ENCODE peak calls at places on chromosomes 12 and 14, in ten cellular contexts. L is type B pancreatic cell; N is LoVo; S is body of pancreas; B is NCI-H1092 treated with DMSO at 0.1 percent for 48 hours; K is NCI-H524; H is GM19239; Z is epithelial cell of esophagus; X is CD8-positive, alpha-beta T cell; P is SK-MEL-5. G is an unnamed sample.

GRCh38 chr14:22333408-22334274 is 255.4 kb downstream of the DAD1 start:
- DNase-seq in L (no peak), N (peak; percentile 87), S (peak; percentile 65), B (no peak), K (no peak), H (no peak), Z (peak; percentile 89), X (no peak), P (peak; percentile 87), G (no peak)

GRCh38 chr14:102020058-102020971 is 55.9 kb downstream of the DYNC1H1 start:
- DNase-seq in L (no peak), N (no peak), S (no peak), B (no peak), K (peak; percentile 97), H (no peak), Z (no peak), X (peak; percentile 35), P (no peak), G (no peak)

GRCh38 chr14:49977126-49977841 is 84.4 kb downstream of the ARF6 start:
- DNase-seq in L (no peak), N (no peak), S (no peak), B (no peak), K (no peak), H (no peak), Z (no peak), X (peak; percentile 39), P (no peak), G (no peak)

GRCh38 chr12:9635014-9635413 is 27.3 kb upstream of the KLRB1 start:
- DNase-seq in L (no peak), N (no peak), S (no peak), B (no peak), K (no peak), H (no peak), Z (no peak), X (no peak), P (no peak), G (no peak)

GRCh38 chr12:95102916-95103671 is 29.7 kb upstream of the NR2C1 start:
- DNase-seq in L (no peak), N (peak; percentile 96), S (no peak), B (peak; percentile 78), K (peak; percentile 52), H (peak; percentile 42), Z (peak; percentile 98), X (no peak), P (peak; percentile 56), G (no peak)

GRCh38 chr12:94560416-94561221 is 89.7 kb downstream of the TMCC3 start:
- DNase-seq in L (no peak), N (peak; percentile 94), S (no peak), B (no peak), K (no peak), H (peak; percentile 40), Z (peak; percentile 98), X (no peak), P (no peak), G (no peak)

GRCh38 chr12:52414936-52415335 is 8.8 kb upstream of the KRT82 start:
- DNase-seq in L (no peak), N (no peak), S (no peak), B (no peak), K (no peak), H (no peak), Z (no peak), X (no peak), P (no peak), G (no peak)

GRCh38 chr14:20609215-20610001 is 18.2 kb upstream of the RNASE12 start:
- DNase-seq in L (no peak), N (peak; percentile 94), S (peak; percentile 78), B (peak; percentile 91), K (peak; percentile 97), H (peak; percentile 45), Z (peak; percentile 91), X (peak; percentile 52), P (peak; percentile 93), G (peak; percentile 90)

GRCh38 chr12:87518508-87518907 is 510.7 kb downstream of the C12orf50 start:
- DNase-seq in L (no peak), N (no peak), S (no peak), B (no peak), K (no peak), H (no peak), Z (peak; percentile 67), X (no peak), P (no peak), G (no peak)

GRCh38 chr14:68160779-68161546 is 341.4 kb downstream of the RAD51B start:
- DNase-seq in L (no peak), N (no peak), S (no peak), B (no peak), K (no peak), H (no peak), Z (no peak), X (no peak), P (no peak), G (no peak)

GRCh38 chr12:105399428-105400081 is 69.1 kb downstream of the C12orf75 start:
- DNase-seq in L (no peak), N (no peak), S (no peak), B (no peak), K (no peak), H (no peak), Z (no peak), X (no peak), P (no peak), G (no peak)

GRCh38 chr14:104440297-104440956 is 139.1 kb upstream of the C14orf180 start:
- DNase-seq in L (peak; percentile 59), N (no peak), S (no peak), B (no peak), K (no peak), H (no peak), Z (no peak), X (peak; percentile 4), P (no peak), G (no peak)

GRCh38 chr14:36955376-36955775 is 217.0 kb downstream of the SLC25A21 start:
- DNase-seq in L (no peak), N (no peak), S (no peak), B (no peak), K (no peak), H (no peak), Z (no peak), X (no peak), P (no peak), G (no peak)

GRCh38 chr14:100529561-100530031 is 57.6 kb downstream of the BEGAIN start:
- DNase-seq in L (peak; percentile 67), N (no peak), S (no peak), B (no peak), K (no peak), H (no peak), Z (no peak), X (peak; percentile 9), P (no peak), G (peak; percentile 11)

GRCh38 chr12:115109863-115110262 is 425.9 kb upstream of the TBX3 start:
- DNase-seq in L (no peak), N (no peak), S (no peak), B (no peak), K (no peak), H (no peak), Z (no peak), X (no peak), P (no peak), G (no peak)

GRCh38 chr12:75592086-75592485 is 80.7 kb upstream of the KRR1 start:
- DNase-seq in L (no peak), N (no peak), S (no peak), B (no peak), K (peak; percentile 89), H (no peak), Z (no peak), X (no peak), P (no peak), G (no peak)

GRCh38 chr14:58690801-58691516 is 53.2 kb downstream of the DACT1 start:
- DNase-seq in L (no peak), N (peak; percentile 59), S (no peak), B (peak; percentile 76), K (peak; percentile 59), H (no peak), Z (no peak), X (no peak), P (no peak), G (no peak)